ENCODE peak calls at places on chromosome 10, in six cellular contexts. K is spleen; T is cardiac muscle cell; U is PC-9; B is CD8-positive, alpha-beta memory T cell; P is tibial artery. D is an unnamed sample.
A peak's percentile ranks its signal among the peaks of the same experiment; 100 is the strongest.

GRCh38 chr10:133173860-133174523 is 14.0 kb downstream of the KNDC1 start:
- DNase-seq in K (peak; percentile 53), B (peak; percentile 35), P (no peak), T (no peak), U (no peak), D (no peak)

GRCh38 chr10:11875499-11876281 is 52.5 kb downstream of the PROSER2 start:
- DNase-seq in T (no peak), B (peak; percentile 15), U (peak; percentile 97), P (peak; percentile 64), K (peak; percentile 70), D (peak; percentile 97)

GRCh38 chr10:14093735-14094484 is 236.8 kb downstream of the FRMD4A start:
- DNase-seq in U (no peak), P (no peak), T (peak; percentile 10), K (no peak), B (no peak), D (no peak)

GRCh38 chr10:103868200-103868599 is 12.8 kb upstream of the SH3PXD2A start:
- DNase-seq in U (no peak), T (no peak), B (no peak), P (no peak), K (no peak), D (no peak)

GRCh38 chr10:46014683-46015405 is 15.6 kb downstream of the NCOA4 start:
- DNase-seq in B (no peak), P (no peak), U (no peak), K (no peak), T (no peak), D (no peak)

GRCh38 chr10:128714240-128714639 is 588.0 kb upstream of the MKI67 start:
- DNase-seq in B (no peak), P (no peak), T (no peak), U (no peak), K (no peak), D (no peak)

GRCh38 chr10:110739811-110740271 is 95.7 kb downstream of the RBM20 start:
- DNase-seq in K (no peak), P (no peak), T (no peak), U (peak; percentile 26), B (no peak), D (no peak)

GRCh38 chr10:51879238-51879637 is 179.8 kb upstream of the CSTF2T start:
- DNase-seq in B (no peak), P (peak; percentile 52), K (no peak), T (no peak), U (peak; percentile 6), D (no peak)

GRCh38 chr10:132517951-132518521 is 19.6 kb upstream of the INPP5A start:
- DNase-seq in T (peak; percentile 73), U (no peak), P (peak; percentile 18), B (no peak), K (peak; percentile 66), D (no peak)

GRCh38 chr10:57849726-57850357 is 417.9 kb downstream of the IPMK start:
- DNase-seq in T (no peak), U (no peak), B (no peak), P (no peak), K (no peak), D (no peak)

GRCh38 chr10:70677016-70677415 is 4.7 kb downstream of the ADAMTS14 start:
- DNase-seq in P (no peak), U (no peak), T (no peak), B (no peak), K (no peak), D (no peak)

GRCh38 chr10:130074639-130075038 is 36.0 kb downstream of the C10orf143 start:
- DNase-seq in B (no peak), P (no peak), K (no peak), U (no peak), T (no peak), D (no peak)

GRCh38 chr10:10804061-10804460 is 213.6 kb upstream of the CELF2 start:
- DNase-seq in P (no peak), T (no peak), B (no peak), K (no peak), U (no peak), D (no peak)

GRCh38 chr10:13536674-13537366 is 8.0 kb upstream of the BEND7 start:
- DNase-seq in K (peak; percentile 80), T (peak; percentile 86), B (no peak), P (no peak), U (peak; percentile 28), D (peak; percentile 68)

DNA sequence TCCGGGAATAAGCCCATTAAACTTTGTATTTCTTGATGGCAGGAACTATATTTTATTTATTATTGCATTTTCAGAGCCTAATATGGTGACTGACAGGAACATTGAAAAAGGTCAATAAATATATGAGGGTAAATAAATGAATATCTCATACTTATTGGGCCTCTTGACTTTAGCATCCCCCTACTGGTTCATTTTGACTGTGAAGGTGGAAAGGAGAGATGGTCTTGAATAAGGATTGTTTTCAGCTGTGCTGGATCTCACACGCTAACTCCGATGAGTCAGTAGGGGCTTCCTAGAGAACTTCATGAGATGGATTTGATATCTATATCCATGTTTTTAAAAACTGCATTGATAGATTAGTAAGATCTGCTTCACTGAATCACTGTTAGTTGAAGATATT is 1026.0 kb downstream of the REEP3 start:
- DNase-seq in K (no peak), U (no peak), T (no peak), B (no peak), P (no peak), D (no peak)
- H3K36me3 ChIP-seq in K (no peaks in the 10 kb centered on the region), U (no peaks in the 10 kb centered on the region), T (no peaks in the 10 kb centered on the region), B (no peaks in the 10 kb centered on the region), P (no peaks in the 10 kb centered on the region), D (no peaks in the 10 kb centered on the region)

DNA sequence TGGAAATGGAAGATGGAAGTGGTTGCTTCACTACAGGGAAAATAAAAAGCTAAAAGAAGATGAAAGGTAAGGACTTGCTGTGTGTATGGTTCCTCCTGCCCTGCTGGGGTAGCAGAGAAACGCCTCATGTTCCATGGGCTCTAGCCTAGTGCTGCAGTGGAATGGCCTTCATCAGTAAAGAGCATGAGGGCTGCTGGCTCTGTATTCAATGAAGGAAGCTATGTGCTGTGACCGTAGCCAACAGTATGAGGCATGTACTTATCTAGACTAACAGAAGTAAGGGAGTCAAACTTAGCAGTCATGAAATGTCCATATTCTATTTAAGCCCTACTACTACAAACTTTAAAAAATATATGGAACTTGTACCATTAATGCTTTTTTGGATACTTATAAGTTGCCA is 54.3 kb downstream of the GDI2 start:
- DNase-seq in K (no peak), T (no peak), B (no peak), P (no peak), U (no peak), D (no peak)
- H3K36me3 ChIP-seq in K (peaks cover 71% of the 10 kb centered on the region), T (peaks cover 52% of the 10 kb centered on the region), B (peaks cover 41% of the 10 kb centered on the region), P (peaks cover 24% of the 10 kb centered on the region), U (peaks cover 4% of the 10 kb centered on the region), D (peaks cover 42% of the 10 kb centered on the region)

GRCh38 chr10:36248314-36248981 is 606.4 kb upstream of the FZD8 start:
- DNase-seq in T (no peak), P (no peak), B (no peak), U (no peak), K (no peak), D (no peak)

GRCh38 chr10:36247478-36247877 is 605.4 kb upstream of the FZD8 start:
- DNase-seq in K (no peak), P (no peak), B (no peak), T (no peak), U (no peak), D (no peak)

GRCh38 chr10:36254191-36254590 is 612.1 kb upstream of the FZD8 start:
- DNase-seq in T (peak; percentile 12), B (no peak), K (no peak), P (peak; percentile 74), U (no peak), D (peak; percentile 46)

GRCh38 chr10:36253731-36254130 is 611.6 kb upstream of the FZD8 start:
- DNase-seq in P (no peak), U (no peak), T (no peak), K (no peak), B (no peak), D (no peak)

GRCh38 chr10:36251068-36251467 is 609.0 kb upstream of the FZD8 start:
- DNase-seq in P (no peak), U (no peak), T (no peak), K (no peak), B (no peak), D (no peak)
- H3K36me3 ChIP-seq in P (no peaks in the 10 kb centered on the region), U (no peaks in the 10 kb centered on the region), T (no peaks in the 10 kb centered on the region), K (no peaks in the 10 kb centered on the region), B (no peaks in the 10 kb centered on the region), D (no peaks in the 10 kb centered on the region)

DNA sequence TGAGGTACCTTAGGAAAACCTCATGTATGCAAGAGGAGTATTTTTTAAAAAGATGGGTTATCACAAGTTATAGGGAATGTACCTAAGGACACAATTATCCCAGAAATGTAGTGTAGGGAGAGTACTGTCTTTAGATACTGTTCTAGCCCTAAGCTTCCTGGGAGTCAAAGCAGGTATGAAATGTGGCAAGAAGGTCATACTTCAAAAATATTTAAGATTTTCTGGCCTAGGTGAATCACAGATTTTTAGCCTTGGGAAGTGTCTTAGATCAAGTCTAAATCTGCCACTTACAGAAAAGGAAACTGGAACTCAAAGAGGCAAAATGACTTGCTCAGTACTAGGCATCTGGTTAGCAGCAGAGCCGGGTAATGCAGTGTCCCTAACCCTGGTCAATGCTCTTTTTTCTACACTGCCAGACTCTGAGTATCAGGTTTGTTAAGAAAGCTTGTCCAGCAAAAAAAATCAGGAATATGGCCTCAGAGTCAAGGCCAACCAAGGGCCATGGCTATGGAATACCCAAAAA is 13.9 kb downstream of the PIK3AP1 start:
- DNase-seq in B (no peak), U (no peak), K (no peak), T (no peak), P (no peak), D (no peak)
- H3K36me3 ChIP-seq in B (no peaks in the 10 kb centered on the region), U (no peaks in the 10 kb centered on the region), K (peaks cover 21% of the 10 kb centered on the region), T (no peaks in the 10 kb centered on the region), P (no peaks in the 10 kb centered on the region), D (no peaks in the 10 kb centered on the region)

DNA sequence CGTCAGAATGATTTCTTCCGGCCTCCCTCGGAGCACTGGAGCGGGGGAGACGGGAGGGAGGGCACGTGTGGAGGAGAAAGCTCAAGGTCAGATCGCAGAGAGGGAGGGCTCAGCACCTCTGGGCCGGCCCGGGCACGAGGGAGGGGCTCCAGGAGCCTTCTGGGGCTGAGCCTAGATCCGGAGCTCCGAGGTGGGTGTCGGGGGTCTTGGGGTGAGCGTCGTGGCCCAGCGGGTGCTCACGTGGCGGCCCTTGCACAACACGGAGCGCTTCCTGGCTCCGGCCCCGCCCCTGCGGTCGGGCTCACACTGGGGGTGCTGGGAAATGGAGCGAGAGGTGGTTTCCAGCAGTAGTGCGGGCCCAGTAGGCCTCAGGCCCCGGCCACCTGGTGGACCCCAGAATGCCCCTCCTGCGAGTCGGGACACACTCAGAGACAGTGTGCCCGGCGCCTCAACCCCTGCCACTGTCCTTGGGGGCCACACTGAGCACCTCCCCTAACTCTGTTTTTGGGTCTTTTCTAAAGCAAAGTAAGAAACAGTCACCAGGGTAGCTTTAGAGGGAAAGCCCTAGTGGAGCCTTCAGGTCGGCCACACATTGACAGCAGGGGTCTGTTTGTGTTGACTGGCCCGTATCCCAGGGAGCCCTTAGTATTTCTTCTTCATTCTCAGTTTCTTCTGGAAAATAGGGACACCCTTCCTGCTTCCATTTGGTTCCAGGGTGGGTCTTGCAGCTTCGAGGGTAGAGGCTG is 798 bp downstream of the PPIF start:
- DNase-seq in T (peak; percentile 38), K (peak; percentile 97), U (peak; percentile 50), P (peak; percentile 68), B (peak; percentile 82), D (peak; percentile 71)
- H3K36me3 ChIP-seq in T (peaks cover 20% of the 10 kb centered on the region), K (peaks cover 42% of the 10 kb centered on the region), U (peaks cover 44% of the 10 kb centered on the region), P (peaks cover 11% of the 10 kb centered on the region), B (peaks cover 37% of the 10 kb centered on the region), D (peaks cover 28% of the 10 kb centered on the region)